ENCODE peak calls at places on chromosomes 7 and 10, in seven cellular contexts. J is H9, R is H1, W is mesendoderm, P is IMR-90, U is trophoblast cell, S is mesenchymal stem cell. M is an unnamed sample.
A peak's percentile ranks its signal among the peaks of the same experiment; 100 is the strongest.

GRCh38 chr10:5896208-5896607 is 6.2 kb downstream of the FBH1 start:
- DNase-seq in W (no peak), J (no peak), S (no peak), R (no peak), U (peak; percentile 7), P (no peak), M (no peak)

GRCh38 chr7:76054129-76055120 is 6.5 kb downstream of the MDH2 start:
- DNase-seq in W (peak; percentile 71), J (no peak), S (peak; percentile 85), U (peak; percentile 96), P (peak; percentile 77), R (no peak), M (no peak)

GRCh38 chr10:110032801-110033723 is 25.3 kb downstream of the ADD3 start:
- DNase-seq in S (no peak), R (no peak), W (no peak), U (no peak), J (no peak), P (no peak), M (no peak)

GRCh38 chr10:25831138-25831537 is 102.9 kb upstream of the MYO3A start:
- DNase-seq in R (no peak), W (no peak), P (no peak), U (no peak), J (no peak), S (no peak), M (no peak)

GRCh38 chr7:37067961-37068536 is 343.8 kb upstream of the AOAH start:
- DNase-seq in R (no peak), J (no peak), P (peak; percentile 7), W (no peak), S (no peak), U (no peak), M (no peak)

GRCh38 chr10:45000138-45000763 is 472 bp upstream of the ZNF22 start:
- DNase-seq in R (peak; percentile 45), U (peak; percentile 17), S (peak; percentile 36), W (peak; percentile 54), P (peak; percentile 9), J (no peak), M (no peak)

GRCh38 chr7:101594790-101595189 is 34.3 kb downstream of the MYL10 start:
- DNase-seq in S (no peak), R (no peak), W (no peak), J (peak; percentile 10), P (no peak), U (no peak), M (no peak)

GRCh38 chr10:84138478-84139125 is 707 bp upstream of the GHITM start:
- DNase-seq in R (no peak), S (peak; percentile 82), W (no peak), P (peak; percentile 22), U (peak; percentile 43), J (no peak), M (no peak)

GRCh38 chr7:41029072-41029492 is 673.8 kb downstream of the INHBA start:
- DNase-seq in U (peak; percentile 71), S (peak; percentile 96), P (peak; percentile 100), R (no peak), J (no peak), W (peak; percentile 24), M (no peak)

GRCh38 chr7:43492906-43493305 is 90.0 kb upstream of the STK17A start:
- DNase-seq in J (no peak), U (no peak), W (no peak), R (no peak), P (no peak), S (no peak), M (no peak)

GRCh38 chr10:101066146-101066889 is 4.5 kb downstream of the KAZALD1 start:
- DNase-seq in P (peak; percentile 57), J (peak; percentile 74), W (peak; percentile 73), R (peak; percentile 76), U (peak; percentile 85), S (peak; percentile 71), M (peak; percentile 54)

GRCh38 chr10:128839134-128839533 is 627.9 kb upstream of the MGMT start:
- DNase-seq in W (no peak), R (no peak), U (no peak), P (no peak), J (no peak), S (no peak), M (no peak)

GRCh38 chr10:124705021-124705740 is 39.0 kb downstream of the FAM53B start:
- DNase-seq in J (peak; percentile 69), R (no peak), P (no peak), W (peak; percentile 16), U (no peak), S (peak; percentile 65), M (no peak)

GRCh38 chr7:52639126-52639525 is 396.3 kb upstream of the POM121L12 start:
- DNase-seq in W (peak; percentile 69), R (no peak), J (peak; percentile 37), S (no peak), U (no peak), P (no peak), M (peak; percentile 6)

DNA sequence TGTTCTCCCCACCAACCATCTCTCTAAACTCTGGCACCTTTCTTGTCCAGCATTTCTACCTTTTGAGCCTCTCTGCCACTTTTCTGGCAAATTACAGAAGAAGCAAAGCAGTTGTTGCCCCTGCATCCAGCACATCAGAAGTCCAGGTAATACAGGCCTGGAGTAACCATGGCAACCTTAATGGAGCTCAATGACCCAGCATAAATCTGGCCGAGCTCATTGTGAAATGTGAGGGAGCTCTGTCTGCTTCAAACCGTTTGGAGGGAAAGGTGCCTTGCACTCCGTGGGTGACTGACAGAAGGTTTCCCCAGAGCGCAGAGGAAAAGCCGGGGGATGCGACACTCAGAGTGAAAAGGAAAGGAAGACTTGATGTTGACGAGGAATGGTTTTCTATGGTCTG is 74.8 kb downstream of the ADRA2A start:
- DNase-seq in R (no peak), P (no peak), J (no peak), W (peak; percentile 41), S (no peak), U (no peak), M (no peak)
- H3K23ac ChIP-seq in R (no peak overlapping the region), P (no peak overlapping the region), J (no peak overlapping the region), W (no peak overlapping the region), S (no peak overlapping the region), U (no peak overlapping the region), M (no peak overlapping the region)

GRCh38 chr10:123139165-123139520 is 3.4 kb downstream of the HMX3 start:
- DNase-seq in W (no peak), S (no peak), P (no peak), R (no peak), J (no peak), U (no peak), M (no peak)
- H3K23ac ChIP-seq in W (no peak overlapping the region), S (no peak overlapping the region), P (no peak overlapping the region), R (no peak overlapping the region), J (no peak overlapping the region), U (no peak overlapping the region), M (no peak overlapping the region)

GRCh38 chr10:499991-500390 is 189.5 kb downstream of the DIP2C start:
- DNase-seq in U (no peak), S (no peak), W (no peak), P (no peak), J (no peak), R (no peak), M (no peak)

GRCh38 chr10:498760-499435 is 190.6 kb downstream of the DIP2C start:
- DNase-seq in U (no peak), J (no peak), R (no peak), S (no peak), W (peak; percentile 62), P (no peak), M (no peak)

GRCh38 chr10:497898-498451 is 191.5 kb downstream of the DIP2C start:
- DNase-seq in U (no peak), P (no peak), W (no peak), J (no peak), S (no peak), R (no peak), M (no peak)

GRCh38 chr10:501596-501995 is 187.9 kb downstream of the DIP2C start:
- DNase-seq in S (no peak), R (no peak), P (no peak), U (no peak), J (no peak), W (no peak), M (no peak)

GRCh38 chr10:500876-501275 is 188.6 kb downstream of the DIP2C start:
- DNase-seq in U (no peak), S (no peak), R (no peak), J (no peak), W (no peak), P (peak; percentile 59), M (no peak)
- H3K23ac ChIP-seq in U (no peak overlapping the region), S (no peak overlapping the region), R (no peak overlapping the region), J (no peak overlapping the region), W (no peak overlapping the region), P (no peak overlapping the region), M (no peak overlapping the region)

DNA sequence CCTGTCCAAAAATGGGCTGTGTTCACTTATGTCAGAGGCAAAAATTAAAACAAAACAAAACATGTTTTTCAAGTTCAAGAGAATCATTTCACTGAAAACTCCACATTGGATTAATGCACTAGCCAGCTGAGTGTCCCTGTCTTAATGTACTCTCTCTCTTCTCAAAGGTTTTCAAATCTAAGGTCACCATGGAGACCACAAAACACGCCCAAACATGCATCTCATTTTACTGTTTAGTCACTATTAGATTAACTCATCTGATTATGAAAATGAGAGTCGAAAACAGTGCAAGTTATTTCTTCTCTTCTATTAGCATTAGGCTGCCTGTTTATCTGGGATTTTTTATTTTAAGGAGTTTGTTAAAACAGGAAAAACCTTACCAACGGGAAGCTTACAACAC is 70.8 kb upstream of the ASAH2 start:
- DNase-seq in J (no peak), P (peak; percentile 63), U (peak; percentile 66), R (no peak), W (peak; percentile 22), S (peak; percentile 68), M (no peak)
- H3K23ac ChIP-seq in J (no peak overlapping the region), P (peak overlapping the region; percentile 31), U (no peak overlapping the region), R (no peak overlapping the region), W (no peak overlapping the region), S (no peak overlapping the region), M (no peak overlapping the region)